ENCODE peak calls at places on chromosomes 7 and 10, in seven cellular contexts. I is HCT116, V is aorta, D is heart right ventricle, A is lung, U is Panc1, Q is left lung. M is an unnamed sample. For H3K27me3, the result is how much of the 10 kb centered on the place peaks cover.

GRCh38 chr10:27248215-27248614 is 7.6 kb upstream of the ACBD5 start:
- ATAC-seq in I (no peak), V (no peak), D (no peak), A (no peak), U (no peak), Q (no peak), M (no peak)

GRCh38 chr10:104321716-104322415 is 16.4 kb downstream of the ITPRIP start:
- ATAC-seq in I (peak), V (no peak), D (peak), A (no peak), U (no peak), Q (no peak), M (no peak)

GRCh38 chr10:62121197-62121550 is 147.5 kb downstream of the RTKN2 start:
- ATAC-seq in I (no peak), V (no peak), D (no peak), A (no peak), U (no peak), Q (no peak), M (no peak)

GRCh38 chr7:46764100-46764941 is 817.6 kb downstream of the TNS3 start:
- ATAC-seq in I (peak), V (peak), D (peak), A (peak), U (peak), Q (peak), M (peak)

GRCh38 chr10:68489919-68490318 is 18.1 kb upstream of the DNA2 start:
- ATAC-seq in I (no peak), V (no peak), D (no peak), A (no peak), U (no peak), Q (no peak), M (no peak)

GRCh38 chr7:66732439-66732838 is 8.1 kb upstream of the RABGEF1 start:
- ATAC-seq in I (no peak), V (no peak), D (no peak), A (no peak), U (no peak), Q (no peak), M (no peak)

GRCh38 chr10:80511984-80512634 is 25.6 kb upstream of the SH2D4B start:
- ATAC-seq in I (no peak), V (no peak), D (no peak), A (no peak), U (no peak), Q (no peak), M (no peak)

GRCh38 chr7:132065973-132066611 is 509.7 kb upstream of the PODXL start:
- ATAC-seq in I (peak), V (peak), D (peak), A (no peak), U (peak), Q (peak), M (no peak)

GRCh38 chr7:94584113-94584512 is 71.8 kb downstream of the SGCE start:
- ATAC-seq in I (no peak), V (no peak), D (peak), A (no peak), U (no peak), Q (peak), M (no peak)

GRCh38 chr10:97563337-97563736 is 9.2 kb upstream of the ANKRD2 start:
- ATAC-seq in I (no peak), V (no peak), D (no peak), A (no peak), U (no peak), Q (no peak), M (no peak)

GRCh38 chr10:102835007-102835482 is 2.2 kb downstream of the CYP17A1 start:
- ATAC-seq in I (peak), V (peak), D (peak), A (peak), U (peak), Q (peak), M (peak)

GRCh38 chr7:116525913-116526857 is 1.3 kb downstream of the CAV1 start:
- ATAC-seq in I (peak), V (peak), D (peak), A (peak), U (peak), Q (peak), M (peak)

GRCh38 chr7:105204520-105204919 is 184.2 kb downstream of the SRPK2 start:
- ATAC-seq in I (no peak), V (no peak), D (no peak), A (no peak), U (no peak), Q (no peak), M (no peak)

GRCh38 chr7:105202561-105203130 is 186.1 kb downstream of the SRPK2 start:
- ATAC-seq in I (no peak), V (no peak), D (no peak), A (no peak), U (no peak), Q (no peak), M (no peak)

GRCh38 chr7:105204953-105205352 is 183.8 kb downstream of the SRPK2 start:
- ATAC-seq in I (no peak), V (no peak), D (no peak), A (no peak), U (no peak), Q (no peak), M (no peak)

GRCh38 chr7:105206985-105207384 is 181.7 kb downstream of the SRPK2 start:
- ATAC-seq in I (no peak), V (no peak), D (no peak), A (no peak), U (no peak), Q (no peak), M (no peak)

DNA sequence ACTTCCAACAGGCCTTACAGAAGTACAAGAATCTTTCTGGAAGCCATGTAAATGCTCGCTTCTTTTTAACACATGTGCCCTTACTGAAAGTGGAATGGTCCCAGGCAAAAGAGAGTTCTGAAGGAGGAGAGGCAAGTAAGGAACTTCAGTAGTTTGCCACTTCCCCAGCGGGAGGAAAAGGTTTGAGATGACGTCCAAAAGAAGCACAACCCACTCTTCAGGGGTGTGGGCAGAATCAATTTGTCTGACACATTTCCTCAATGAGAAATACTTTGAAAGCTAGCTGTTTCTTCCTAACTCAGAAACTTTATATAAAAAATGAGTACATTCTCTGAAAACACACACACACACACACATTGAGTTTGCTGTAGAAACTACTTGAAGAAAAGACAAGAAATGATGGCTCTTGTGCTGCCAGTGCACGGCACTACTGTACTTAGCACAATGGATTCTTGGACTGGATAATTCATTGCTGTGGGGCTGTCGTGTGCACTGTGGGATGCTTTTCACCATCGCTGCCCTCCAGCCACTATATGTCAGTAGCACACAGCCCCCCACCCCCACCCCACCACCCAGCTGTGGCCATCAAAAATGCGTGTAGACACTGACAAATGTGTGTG is 183.0 kb downstream of the SRPK2 start:
- ATAC-seq in I (no peak), V (no peak), D (no peak), A (no peak), U (no peak), Q (no peak), M (no peak)
- H3K27ac ChIP-seq in I (no peak), V (no peak), D (no peak), A (no peak), U (no peak), Q (no peak), M (no peak)

GRCh38 chr7:74443591-74444365 is 9.9 kb upstream of the GTF2IRD1 start:
- ATAC-seq in I (no peak), V (no peak), D (no peak), A (no peak), U (no peak), Q (no peak), M (no peak)
- H3K27me3 ChIP-seq in I (under half), V (under half), D (under half), A (under half), U (under half), Q (under half), M (under half)

GRCh38 chr7:141362580-141363435 is 188.4 kb upstream of the AGK start:
- ATAC-seq in I (no peak), V (no peak), D (peak), A (no peak), U (peak), Q (no peak), M (no peak)
- H3K4me3 ChIP-seq in I (no peak), V (no peak), D (no peak), A (no peak), U (no peak), Q (no peak), M (no peak)

GRCh38 chr10:34643620-34644019 is 171.5 kb downstream of the PARD3 start:
- ATAC-seq in I (no peak), V (no peak), D (no peak), A (no peak), U (no peak), Q (no peak), M (no peak)

GRCh38 chr10:34641147-34641912 is 173.8 kb downstream of the PARD3 start:
- ATAC-seq in I (no peak), V (no peak), D (no peak), A (no peak), U (no peak), Q (no peak), M (no peak)

GRCh38 chr10:34647157-34647556 is 167.9 kb downstream of the PARD3 start:
- ATAC-seq in I (no peak), V (no peak), D (peak), A (no peak), U (no peak), Q (no peak), M (no peak)

GRCh38 chr10:34641913-34642558 is 173.1 kb downstream of the PARD3 start:
- ATAC-seq in I (no peak), V (no peak), D (peak), A (no peak), U (no peak), Q (no peak), M (peak)

DNA sequence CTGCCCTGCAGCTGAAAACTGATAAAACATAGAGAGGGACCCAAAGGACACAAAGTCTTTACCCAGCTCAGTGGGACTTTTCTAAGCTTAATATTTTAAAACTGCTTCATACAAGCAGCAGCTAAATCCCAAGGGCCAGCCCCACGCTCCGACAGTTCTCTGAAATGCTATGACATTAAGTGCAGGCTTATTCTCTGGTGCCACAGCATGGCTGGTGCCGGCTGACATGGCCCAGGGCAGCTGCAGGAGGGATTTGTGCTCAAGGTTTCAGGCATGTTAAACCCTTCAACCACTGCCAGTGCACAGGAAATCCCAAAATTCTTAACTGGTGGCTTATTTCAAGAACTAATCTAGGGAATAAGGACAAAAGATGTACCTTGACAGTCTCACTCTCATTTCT is 170.9 kb downstream of the PARD3 start:
- ATAC-seq in I (no peak), V (no peak), D (peak), A (no peak), U (no peak), Q (no peak), M (no peak)
- H3K27ac ChIP-seq in I (no peak), V (no peak), D (no peak), A (no peak), U (no peak), Q (no peak), M (no peak)

DNA sequence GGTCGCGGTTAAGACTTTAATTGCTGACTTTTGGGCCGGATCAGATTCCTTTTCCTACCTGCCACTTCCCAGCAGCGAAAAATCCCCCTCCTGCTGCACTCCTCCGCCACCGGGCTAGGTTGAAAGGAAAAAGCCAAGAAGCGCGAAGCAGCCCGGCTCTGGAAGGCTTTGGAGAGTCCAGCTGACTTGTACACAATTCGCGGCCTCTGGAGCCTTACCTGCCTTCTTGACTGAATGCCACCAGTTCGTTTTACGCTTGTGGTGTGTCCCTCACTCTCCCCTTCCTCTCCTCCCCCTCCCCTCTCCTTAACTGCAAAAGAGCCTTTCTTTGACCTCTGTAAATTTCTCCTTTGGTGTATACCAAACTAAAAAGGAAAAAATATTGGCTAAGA is 2.7 kb upstream of the FEZF1 start:
- ATAC-seq in I (no peak), V (no peak), D (no peak), A (no peak), U (no peak), Q (no peak), M (no peak)
- H3K27me3 ChIP-seq in I (under half), V (under half), D (half or more), A (under half), U (half or more), Q (half or more), M (half or more)

DNA sequence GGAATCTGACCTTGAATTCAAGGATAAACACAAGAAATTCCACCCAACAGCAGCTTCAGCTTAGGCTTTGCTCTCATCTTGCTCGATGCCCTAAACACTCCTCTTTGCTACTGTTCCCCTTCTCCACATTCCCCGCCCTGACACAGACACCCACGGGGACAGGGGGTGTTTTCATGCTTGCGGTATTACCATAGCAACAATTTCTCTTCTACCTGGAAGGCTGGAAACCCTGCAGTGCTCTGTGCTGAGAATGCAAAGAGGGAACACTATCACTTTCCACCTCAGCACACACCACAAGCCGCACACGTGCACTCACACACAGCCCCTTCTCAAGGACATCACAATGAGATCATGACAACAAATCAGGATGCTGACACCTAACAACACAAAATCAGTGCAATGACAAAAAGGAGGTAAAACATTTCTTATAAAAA is 81.5 kb downstream of the RNF216 start:
- ATAC-seq in I (no peak), V (no peak), D (no peak), A (no peak), U (no peak), Q (no peak), M (no peak)
- H3K4me3 ChIP-seq in I (no peak), V (no peak), D (no peak), A (no peak), U (no peak), Q (no peak), M (no peak)

DNA sequence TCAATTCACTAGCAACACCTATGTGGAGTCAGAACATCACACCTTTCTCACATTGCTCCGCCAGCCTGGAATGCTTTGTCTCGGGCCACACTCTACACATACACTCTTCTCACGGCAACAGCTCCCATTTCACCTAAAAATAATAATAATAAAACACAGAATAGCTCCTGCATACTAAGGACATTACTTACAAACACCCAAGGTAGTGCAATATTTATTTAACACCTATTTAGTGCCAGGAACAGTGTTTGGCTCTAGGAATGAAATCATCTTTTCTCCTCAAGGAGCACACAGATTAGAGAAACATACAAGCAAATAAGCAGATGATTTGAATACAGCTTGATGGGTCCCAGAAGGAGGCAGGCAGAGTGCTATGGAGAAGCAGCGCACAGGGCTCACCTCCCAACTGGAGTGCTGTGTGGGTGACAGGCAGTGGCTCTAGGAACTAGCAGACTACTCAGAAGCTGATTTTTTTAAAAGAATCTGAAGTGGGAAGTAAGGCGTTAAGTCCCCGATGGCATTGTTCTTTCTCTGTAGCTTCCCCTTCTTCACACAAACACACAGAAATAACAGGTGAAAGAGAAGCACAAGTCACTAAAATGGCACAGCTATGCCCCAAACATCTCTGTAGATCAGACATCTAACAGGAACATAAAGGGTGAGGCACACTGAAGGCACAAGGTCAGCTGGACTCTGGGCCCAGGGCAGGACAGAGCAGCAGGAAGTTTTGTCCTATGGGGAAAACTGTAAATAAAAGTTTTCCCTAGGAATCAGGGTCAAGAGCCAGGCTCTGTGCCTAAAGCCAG is 16.7 kb downstream of the USP6NL start:
- ATAC-seq in I (no peak), V (no peak), D (no peak), A (no peak), U (no peak), Q (peak), M (no peak)
- H3K27ac ChIP-seq in I (no peak), V (no peak), D (no peak), A (no peak), U (no peak), Q (no peak), M (no peak)

M was measured in gastroesophageal sphincter.